ENCODE peak calls at places on chromosomes 2 and 18, in eight cellular contexts. Z, O, D, I, P, V, X and R are unnamed samples.

GRCh38 chr2:241041557-241042158 is 43.2 kb downstream of the SNED1 start:
- DNase-seq in Z (no peak), O (no peak), D (no peak), I (no peak), P (no peak), V (no peak), X (no peak), R (no peak)

GRCh38 chr2:64311191-64311910 is 142.6 kb upstream of the LGALSL start:
- DNase-seq in Z (no peak), O (no peak), D (no peak), I (no peak), P (peak; percentile 29), V (peak; percentile 80), X (peak; percentile 14), R (peak; percentile 85)

GRCh38 chr2:70078384-70078783 is 8.9 kb upstream of the PCBP1 start:
- DNase-seq in Z (no peak), O (no peak), D (no peak), I (no peak), P (no peak), V (no peak), X (no peak), R (no peak)

GRCh38 chr2:111205774-111206173 is 85.1 kb downstream of the BCL2L11 start:
- DNase-seq in Z (no peak), O (no peak), D (no peak), I (no peak), P (no peak), V (peak; percentile 31), X (no peak), R (no peak)

GRCh38 chr18:63832470-63832869 is 55.0 kb upstream of the SERPINB2 start:
- DNase-seq in Z (no peak), O (no peak), D (no peak), I (no peak), P (no peak), V (no peak), X (no peak), R (no peak)

GRCh38 chr2:23599006-23599405 is 214.0 kb downstream of the KLHL29 start:
- DNase-seq in Z (no peak), O (no peak), D (no peak), I (no peak), P (no peak), V (no peak), X (no peak), R (no peak)

GRCh38 chr2:55887906-55888625 is 35.5 kb downstream of the EFEMP1 start:
- DNase-seq in Z (no peak), O (peak; percentile 92), D (no peak), I (no peak), P (no peak), V (no peak), X (no peak), R (no peak)

GRCh38 chr2:111643761-111644160 is 240.2 kb downstream of the ANAPC1 start:
- DNase-seq in Z (no peak), O (no peak), D (no peak), I (no peak), P (no peak), V (no peak), X (no peak), R (no peak)

GRCh38 chr2:143083636-143084035 is 45.6 kb upstream of the ARHGAP15 start:
- DNase-seq in Z (no peak), O (peak; percentile 75), D (no peak), I (no peak), P (no peak), V (no peak), X (no peak), R (no peak)

GRCh38 chr2:158740591-158740990 is 54.5 kb upstream of the DAPL1 start:
- DNase-seq in Z (no peak), O (no peak), D (no peak), I (no peak), P (no peak), V (no peak), X (no peak), R (no peak)

GRCh38 chr2:218039171-218039570 is 29.9 kb upstream of the RUFY4 start:
- DNase-seq in Z (no peak), O (no peak), D (no peak), I (no peak), P (no peak), V (no peak), X (no peak), R (no peak)

GRCh38 chr2:108287169-108287568 is 1.5 kb upstream of the SULT1C2 start:
- DNase-seq in Z (no peak), O (no peak), D (no peak), I (no peak), P (no peak), V (no peak), X (no peak), R (no peak)

GRCh38 chr18:31658670-31659573 is 25.5 kb downstream of the B4GALT6 start:
- DNase-seq in Z (no peak), O (no peak), D (no peak), I (no peak), P (no peak), V (no peak), X (no peak), R (no peak)

GRCh38 chr2:213524164-213524563 is 239.9 kb downstream of the SPAG16 start:
- DNase-seq in Z (no peak), O (no peak), D (no peak), I (no peak), P (no peak), V (no peak), X (no peak), R (no peak)

GRCh38 chr2:234679766-234680687 is 183.1 kb upstream of the ARL4C start:
- DNase-seq in Z (no peak), O (peak; percentile 93), D (peak; percentile 55), I (peak; percentile 45), P (no peak), V (peak; percentile 93), X (peak; percentile 98), R (no peak)

GRCh38 chr2:11498543-11499034 is 32.6 kb upstream of the E2F6 start:
- DNase-seq in Z (no peak), O (no peak), D (peak; percentile 81), I (peak; percentile 73), P (no peak), V (no peak), X (peak; percentile 80), R (peak; percentile 48)

DNA sequence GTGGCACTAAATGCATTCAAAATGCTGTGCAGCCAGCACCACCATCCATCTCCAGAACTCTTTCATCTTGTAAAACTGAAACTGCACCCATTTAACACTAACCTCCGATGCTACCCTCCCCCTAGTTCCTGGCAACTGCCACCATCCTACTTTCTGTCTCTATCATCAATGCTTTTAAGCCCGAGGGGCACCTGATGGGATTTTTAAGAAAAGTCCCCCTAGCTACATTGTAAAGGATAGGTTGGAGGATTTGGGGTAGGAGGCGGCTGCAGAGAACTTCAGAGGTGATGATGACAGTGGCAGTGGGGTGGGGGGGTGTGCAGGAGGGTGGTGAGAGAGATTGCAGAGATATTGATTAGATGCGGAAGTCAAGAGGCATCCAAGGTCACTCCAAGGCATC is 10.8 kb upstream of the YWHAQ start:
- DNase-seq in Z (no peak), O (no peak), D (no peak), I (no peak), P (no peak), V (no peak), X (no peak), R (no peak)
- H3K27ac ChIP-seq in Z (no peak overlapping the region), O (no peak overlapping the region), D (no peak overlapping the region), I (no peak overlapping the region), P (no peak overlapping the region), V (no peak overlapping the region), X (no peak overlapping the region), R (no peak overlapping the region)

DNA sequence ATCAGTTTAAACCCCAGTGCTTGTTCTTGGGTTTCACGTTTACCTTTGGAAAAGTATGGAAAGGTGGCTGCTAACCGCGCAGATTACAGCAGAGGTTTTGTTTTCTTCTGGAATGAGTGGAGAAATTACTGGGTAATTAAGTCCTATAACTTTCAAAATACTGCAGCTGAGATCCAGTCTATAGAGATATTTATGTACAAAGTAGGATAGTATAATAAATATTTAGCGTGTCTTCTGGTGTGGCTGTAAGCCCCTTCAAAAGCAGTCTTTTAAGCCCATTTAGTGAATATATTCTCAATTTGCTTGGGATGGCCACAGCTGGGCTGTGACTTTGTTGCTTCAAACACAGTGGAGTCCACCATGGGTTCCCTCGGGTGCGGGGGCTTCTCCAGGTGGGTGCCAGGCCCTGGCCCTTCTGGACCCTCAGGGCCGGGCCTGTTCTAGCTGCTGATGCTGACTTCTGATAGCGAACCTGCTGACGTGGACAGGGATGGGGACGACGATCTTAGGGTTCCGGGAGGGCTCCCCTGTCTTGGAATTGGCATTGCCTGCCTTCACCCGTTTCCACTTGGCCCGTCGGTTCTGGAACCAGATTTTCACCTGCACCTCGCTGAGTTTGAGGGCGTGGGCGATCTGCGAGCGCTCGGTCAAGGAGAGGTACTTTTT is 2.6 kb downstream of the GBX2 start:
- DNase-seq in Z (no peak), O (no peak), D (no peak), I (no peak), P (no peak), V (no peak), X (no peak), R (no peak)
- H3K27me3 ChIP-seq in Z (peaks cover 68% of the 10 kb centered on the region), O (peaks cover 3% of the 10 kb centered on the region), D (peaks cover 100% of the 10 kb centered on the region), I (peaks cover 100% of the 10 kb centered on the region), P (peaks cover 100% of the 10 kb centered on the region), V (peaks cover 93% of the 10 kb centered on the region), X (peaks cover 26% of the 10 kb centered on the region), R (peaks cover 20% of the 10 kb centered on the region)

GRCh38 chr2:100786297-100786658 is 33.7 kb upstream of the NPAS2 start:
- DNase-seq in Z (peak; percentile 92), O (peak; percentile 75), D (peak; percentile 40), I (peak; percentile 31), P (no peak), V (no peak), X (no peak), R (no peak)
- TF ChIP-seq POLR2AphosphoS5 in Z (peak; percentile 95), O (no peak), D (no peak), I (no peak), P (no peak), V (peak; percentile 58), X (no peak), R (no peak)

GRCh38 chr18:58180172-58180571 is 136.1 kb downstream of the NEDD4L start:
- DNase-seq in Z (no peak), O (no peak), D (peak; percentile 67), I (no peak), P (no peak), V (no peak), X (no peak), R (no peak)

GRCh38 chr18:58186258-58186948 is 142.4 kb downstream of the NEDD4L start:
- DNase-seq in Z (peak; percentile 28), O (peak; percentile 85), D (peak; percentile 65), I (no peak), P (no peak), V (no peak), X (no peak), R (no peak)

GRCh38 chr18:58180738-58181353 is 136.8 kb downstream of the NEDD4L start:
- DNase-seq in Z (peak; percentile 61), O (peak; percentile 67), D (peak; percentile 69), I (peak; percentile 72), P (peak; percentile 73), V (no peak), X (peak; percentile 37), R (peak; percentile 50)

GRCh38 chr18:58178476-58178875 is 134.4 kb downstream of the NEDD4L start:
- DNase-seq in Z (no peak), O (no peak), D (no peak), I (no peak), P (no peak), V (no peak), X (peak; percentile 11), R (no peak)

DNA sequence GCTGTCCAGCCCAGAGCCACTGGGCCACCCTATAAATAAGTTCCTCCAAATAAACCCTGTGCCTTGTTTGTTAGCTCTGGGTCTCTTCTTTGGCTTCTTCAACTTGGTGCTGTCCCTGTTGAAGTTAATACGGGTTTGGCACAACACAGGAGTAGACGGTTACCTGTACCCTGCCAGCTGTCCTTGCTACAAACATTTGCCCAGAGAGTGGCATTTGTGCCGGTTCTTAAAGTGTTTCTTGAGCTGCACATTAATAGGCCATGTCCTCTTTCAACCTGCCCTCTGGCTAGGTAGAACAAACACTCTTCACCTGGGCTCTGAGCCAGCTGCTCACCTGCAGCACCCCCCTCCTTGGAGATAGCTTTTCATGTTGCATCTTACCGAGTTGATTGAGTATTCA is 139.2 kb downstream of the NEDD4L start:
- DNase-seq in Z (peak; percentile 58), O (no peak), D (peak; percentile 71), I (no peak), P (no peak), V (no peak), X (no peak), R (no peak)
- H3K27ac ChIP-seq in Z (peak overlapping the region; percentile 35), O (no peak overlapping the region), D (no peak overlapping the region), I (no peak overlapping the region), P (no peak overlapping the region), V (no peak overlapping the region), X (no peak overlapping the region), R (no peak overlapping the region)